ENCODE peak calls at places on chromosomes 12 and 14, in nine cellular contexts. U is activated CD8-positive, alpha-beta T cell treated with anti-CD3 and anti-CD28 coated beads, Interleukin-2, amount 10 ng/mL, durations not matched to agents 7 days and 5 days; B is right cardiac atrium; E is heart left ventricle; A is naive thymus-derived CD4-positive, alpha-beta T cell; H is A549; C is activated naive CD8-positive, alpha-beta T cell treated with anti-CD3 and anti-CD28 coated beads, Interleukin-2, amount 10 ng/mL, durations not matched to agents 7 days and 5 days; L is left cardiac atrium; X is lung. R is an unnamed sample.

GRCh38 chr12:47766496-47767196 is 6.4 kb upstream of the SLC48A1 start:
- ATAC-seq in U (peak), B (peak), E (no peak), A (peak), H (no peak), C (peak), L (no peak), X (no peak), R (no peak)

GRCh38 chr12:40668095-40668494 is 24.1 kb upstream of the CNTN1 start:
- ATAC-seq in U (no peak), B (no peak), E (no peak), A (no peak), H (peak), C (no peak), L (no peak), X (no peak), R (no peak)

GRCh38 chr14:95415993-95416392 is 96.3 kb upstream of the CLMN start:
- ATAC-seq in U (no peak), B (no peak), E (peak), A (no peak), H (no peak), C (no peak), L (no peak), X (no peak), R (no peak)

GRCh38 chr14:59265808-59266207 is 77.3 kb downstream of the DAAM1 start:
- ATAC-seq in U (peak), B (no peak), E (no peak), A (no peak), H (no peak), C (peak), L (no peak), X (no peak), R (peak)

GRCh38 chr12:12622418-12622817 is 10.7 kb downstream of the CREBL2 start:
- ATAC-seq in U (peak), B (no peak), E (no peak), A (peak), H (no peak), C (peak), L (no peak), X (no peak), R (no peak)

GRCh38 chr14:52455291-52456088 is 96.8 kb downstream of the TXNDC16 start:
- ATAC-seq in U (no peak), B (no peak), E (no peak), A (no peak), H (no peak), C (no peak), L (no peak), X (no peak), R (no peak)

GRCh38 chr12:85191-85666 is 18.7 kb downstream of the IQSEC3 start:
- ATAC-seq in U (no peak), B (no peak), E (no peak), A (no peak), H (no peak), C (no peak), L (no peak), X (no peak), R (peak)

GRCh38 chr14:75578786-75579781 is 664 bp downstream of the FLVCR2 start:
- ATAC-seq in U (peak), B (peak), E (peak), A (peak), H (peak), C (no peak), L (peak), X (peak), R (peak)

GRCh38 chr12:63900922-63901793 is 56.7 kb downstream of the SRGAP1 start:
- ATAC-seq in U (no peak), B (no peak), E (no peak), A (no peak), H (peak), C (no peak), L (no peak), X (no peak), R (peak)

GRCh38 chr12:49805409-49805808 is 22.8 kb downstream of the NCKAP5L start:
- ATAC-seq in U (no peak), B (no peak), E (no peak), A (no peak), H (no peak), C (no peak), L (no peak), X (no peak), R (no peak)

GRCh38 chr12:71710276-71711125 is 24.6 kb downstream of the TMEM19 start:
- ATAC-seq in U (no peak), B (no peak), E (no peak), A (no peak), H (peak), C (no peak), L (peak), X (no peak), R (peak)

GRCh38 chr12:95218852-95219171 is 1.2 kb downstream of the VEZT start:
- ATAC-seq in U (peak), B (no peak), E (no peak), A (no peak), H (no peak), C (no peak), L (no peak), X (no peak), R (no peak)

GRCh38 chr14:103863245-103863644 is 15.9 kb upstream of the PPP1R13B start:
- ATAC-seq in U (no peak), B (no peak), E (no peak), A (no peak), H (no peak), C (no peak), L (no peak), X (no peak), R (no peak)

GRCh38 chr12:96141216-96141944 is 52.8 kb upstream of the ELK3 start:
- ATAC-seq in U (no peak), B (peak), E (peak), A (no peak), H (peak), C (no peak), L (peak), X (peak), R (no peak)

GRCh38 chr14:63214417-63215196 is 10.4 kb downstream of the RHOJ start:
- ATAC-seq in U (no peak), B (no peak), E (peak), A (no peak), H (no peak), C (no peak), L (no peak), X (no peak), R (no peak)

GRCh38 chr14:101966742-101967141 is 2.4 kb downstream of the DYNC1H1 start:
- ATAC-seq in U (no peak), B (no peak), E (no peak), A (no peak), H (no peak), C (no peak), L (no peak), X (no peak), R (no peak)

GRCh38 chr12:53806689-53807088 is 54.9 kb upstream of the CISTR start:
- ATAC-seq in U (no peak), B (no peak), E (no peak), A (no peak), H (no peak), C (no peak), L (no peak), X (no peak), R (no peak)

GRCh38 chr12:65962921-65963883 is 138.9 kb downstream of the HMGA2 start:
- ATAC-seq in U (no peak), B (no peak), E (no peak), A (peak), H (peak), C (no peak), L (no peak), X (no peak), R (no peak)

GRCh38 chr12:661720-662486 is 1.3 kb downstream of the NINJ2 start:
- ATAC-seq in U (no peak), B (peak), E (peak), A (no peak), H (peak), C (no peak), L (peak), X (no peak), R (no peak)